ENCODE peak calls at places on chromosomes 16 and 17, in four cellular contexts. L is H1, U is GM12878, Z is K562. S is an unnamed sample.

GRCh38 chr16:31451681-31452351 is 7.5 kb upstream of the ARMC5 start:
- DNase-seq in L (no peak), U (no peak), Z (peak), S (peak)

GRCh38 chr17:8056976-8057625 is 18.2 kb downstream of the ALOX15B start:
- DNase-seq in L (no peak), U (no peak), Z (no peak), S (no peak)

GRCh38 chr17:82502207-82502606 is 17.3 kb upstream of the FOXK2 start:
- DNase-seq in L (no peak), U (no peak), Z (no peak), S (no peak)

GRCh38 chr17:80119839-80120238 is 18.5 kb downstream of the GAA start:
- DNase-seq in L (no peak), U (no peak), Z (peak), S (no peak)

GRCh38 chr17:6506679-6507231 is 49.6 kb downstream of the PITPNM3 start:
- DNase-seq in L (no peak), U (no peak), Z (no peak), S (no peak)

GRCh38 chr17:78133971-78134898 is 3.7 kb downstream of the TMC8 start:
- DNase-seq in L (peak), U (no peak), Z (peak), S (peak)

GRCh38 chr16:22022151-22022550 is 14.2 kb downstream of the MOSMO start:
- DNase-seq in L (no peak), U (no peak), Z (no peak), S (no peak)

GRCh38 chr16:7482028-7482427 is 149.4 kb downstream of the RBFOX1 start:
- DNase-seq in L (no peak), U (no peak), Z (no peak), S (no peak)

GRCh38 chr16:9260665-9261064 is 169.2 kb downstream of the HAPSTR1 start:
- DNase-seq in L (no peak), U (no peak), Z (no peak), S (no peak)

GRCh38 chr17:78559749-78560368 is 17.3 kb downstream of the DNAH17 start:
- DNase-seq in L (peak), U (no peak), Z (peak), S (no peak)

GRCh38 chr16:83404261-83404660 is 403.5 kb upstream of the HSBP1 start:
- DNase-seq in L (no peak), U (no peak), Z (no peak), S (no peak)

GRCh38 chr16:83402969-83403368 is 404.8 kb upstream of the HSBP1 start:
- DNase-seq in L (no peak), U (no peak), Z (no peak), S (no peak)

GRCh38 chr16:83402160-83402794 is 405.5 kb upstream of the HSBP1 start:
- DNase-seq in L (no peak), U (no peak), Z (no peak), S (no peak)

GRCh38 chr16:83400234-83400633 is 407.5 kb upstream of the HSBP1 start:
- DNase-seq in L (peak), U (no peak), Z (no peak), S (no peak)

DNA sequence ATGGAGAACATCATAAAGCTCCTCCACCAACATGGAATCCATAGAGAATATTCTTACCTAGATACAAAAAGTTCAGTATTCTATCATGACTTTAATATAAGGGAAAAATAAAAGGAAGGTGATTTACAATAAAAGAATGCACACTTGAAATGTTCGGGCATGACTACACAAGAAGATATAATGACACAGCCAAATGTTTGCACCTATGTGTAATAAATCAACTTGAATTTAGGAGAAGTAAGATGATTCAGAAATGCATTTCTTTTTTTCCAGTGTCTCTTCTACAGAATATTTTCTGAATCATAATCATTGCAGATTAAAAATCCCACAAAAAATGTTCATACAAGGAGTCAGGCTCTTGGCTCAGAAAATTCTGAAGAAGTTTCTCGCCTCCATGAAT is 404.0 kb upstream of the HSBP1 start:
- DNase-seq in L (no peak), U (no peak), Z (no peak), S (no peak)
- TF ChIP-seq GABPA in L (no peak), U (no peak), Z (no peak), S (no peak)

GRCh38 chr17:42564815-42565522 is 1.9 kb upstream of the MLX start:
- DNase-seq in L (no peak), U (no peak), Z (no peak), S (no peak)

GRCh38 chr17:42561908-42562844 is at the start of gene COASY:
- DNase-seq in L (peak), U (peak), Z (peak), S (peak)

GRCh38 chr17:42563950-42564349 is 2.0 kb downstream of the COASY start:
- DNase-seq in L (no peak), U (no peak), Z (no peak), S (no peak)

GRCh38 chr17:42563543-42563942 is 1.6 kb downstream of the COASY start:
- DNase-seq in L (no peak), U (no peak), Z (no peak), S (no peak)

GRCh38 chr17:42562845-42563509 is 1.0 kb downstream of the COASY start:
- DNase-seq in L (no peak), U (no peak), Z (peak), S (no peak)
- TF ChIP-seq GABPA in L (no peak), U (no peak), Z (no peak), S (no peak)

GRCh38 chr16:86045601-86045971 is 146.6 kb downstream of the IRF8 start:
- DNase-seq in L (no peak), U (no peak), Z (no peak), S (no peak)

GRCh38 chr16:86042996-86043725 is 144.2 kb downstream of the IRF8 start:
- DNase-seq in L (no peak), U (no peak), Z (no peak), S (no peak)

GRCh38 chr16:86046026-86046713 is 147.2 kb downstream of the IRF8 start:
- DNase-seq in L (no peak), U (no peak), Z (no peak), S (no peak)

GRCh38 chr16:86044881-86045600 is 146.1 kb downstream of the IRF8 start:
- DNase-seq in L (no peak), U (no peak), Z (no peak), S (no peak)

DNA sequence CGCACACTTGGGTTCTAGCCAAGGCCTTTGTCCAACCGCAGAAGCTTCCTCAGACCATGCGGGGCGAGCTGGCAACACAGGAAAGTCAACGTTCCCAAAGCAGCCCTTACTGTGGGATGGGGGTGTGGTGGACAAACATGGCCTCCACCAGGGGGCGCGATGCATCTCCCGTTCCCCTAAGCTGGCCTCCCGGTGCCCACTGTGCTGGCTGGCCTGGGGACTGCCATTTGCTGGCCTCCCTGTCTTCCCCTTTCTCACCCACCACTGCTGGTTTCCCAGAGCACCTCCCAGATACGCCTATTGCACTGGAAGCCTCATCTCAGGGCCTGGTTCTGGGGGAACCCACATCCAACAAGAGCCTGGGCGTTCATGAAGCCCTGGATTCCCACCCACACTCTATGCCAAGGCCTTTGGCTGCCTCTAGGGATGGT is 145.3 kb downstream of the IRF8 start:
- DNase-seq in L (peak), U (no peak), Z (peak), S (peak)
- TF ChIP-seq GABPA in L (peak), U (no peak), Z (no peak), S (no peak)

GRCh38 chr16:15606521-15607220 is 36.3 kb downstream of the MARF1 start:
- DNase-seq in L (no peak), U (no peak), Z (no peak), S (no peak)
- TF ChIP-seq GABPA in L (no peak), U (no peak), Z (no peak), S (no peak)